ENCODE peak calls at places on chromosomes 3 and 15, in nine cellular contexts. F is hepatic stellate cell; O is stromal cell of bone marrow; M is T-helper 2 cell treated with Interferon-gamma antibody and Interleukin-4, amounts not matched to agents 5 μg/mL and 100 μg/mL, for 36 hours; U is nephron progenitor cell; C is stimulated activated CD8-positive, alpha-beta memory T cell treated with anti-CD3 and anti-CD28 coated beads, Interleukin-7, amount 100 ng/mL, for 1 hour; Z is neural crest cell; W is activated CD8-positive, alpha-beta memory T cell treated with anti-CD3 and anti-CD28 coated beads, Interleukin-2, amount 50 U/mL, for 48 hours; T is substantia nigra. E is an unnamed sample.

GRCh38 chr15:27686376-27686775 is 412.7 kb downstream of the OCA2 start:
- DNase-seq in F (no peak), O (no peak), M (no peak), U (no peak), C (no peak), Z (no peak), W (no peak), T (no peak), E (no peak)

GRCh38 chr15:26102988-26103387 is 239.9 kb upstream of the ATP10A start:
- DNase-seq in F (peak), O (no peak), M (no peak), U (no peak), C (no peak), Z (no peak), W (no peak), T (no peak), E (no peak)

GRCh38 chr3:129315386-129315991 is 36.8 kb downstream of the HMCES start:
- DNase-seq in F (no peak), O (no peak), M (no peak), U (peak), C (no peak), Z (no peak), W (peak), T (no peak), E (no peak)

GRCh38 chr3:123075359-123075758 is 8.5 kb downstream of the PDIA5 start:
- DNase-seq in F (no peak), O (no peak), M (no peak), U (no peak), C (no peak), Z (no peak), W (no peak), T (no peak), E (no peak)

GRCh38 chr15:58115692-58116091 is 22.5 kb upstream of the AQP9 start:
- DNase-seq in F (no peak), O (no peak), M (no peak), U (no peak), C (no peak), Z (no peak), W (no peak), T (no peak), E (no peak)

GRCh38 chr3:112365035-112365434 is 32.1 kb downstream of the CD200 start:
- DNase-seq in F (no peak), O (no peak), M (no peak), U (no peak), C (no peak), Z (no peak), W (no peak), T (no peak), E (no peak)

GRCh38 chr3:190229632-190230424 is 92.4 kb downstream of the CLDN1 start:
- DNase-seq in F (no peak), O (no peak), M (no peak), U (no peak), C (no peak), Z (no peak), W (no peak), T (no peak), E (no peak)

GRCh38 chr15:82870727-82871576 is 61.5 kb downstream of the WHAMM start:
- DNase-seq in F (no peak), O (no peak), M (no peak), U (no peak), C (no peak), Z (no peak), W (no peak), T (no peak), E (no peak)

GRCh38 chr15:64842099-64842940 is 605 bp downstream of the PLEKHO2 start:
- DNase-seq in F (no peak), O (no peak), M (no peak), U (peak), C (no peak), Z (no peak), W (no peak), T (no peak), E (no peak)

GRCh38 chr3:123641505-123641904 is 56.7 kb upstream of the HACD2 start:
- DNase-seq in F (no peak), O (no peak), M (no peak), U (no peak), C (no peak), Z (no peak), W (no peak), T (no peak), E (no peak)

GRCh38 chr15:39125904-39126303 is 455.0 kb upstream of the THBS1 start:
- DNase-seq in F (no peak), O (no peak), M (peak), U (peak), C (no peak), Z (peak), W (peak), T (no peak), E (no peak)

GRCh38 chr3:10702961-10703740 is 112.9 kb upstream of the SLC6A11 start:
- DNase-seq in F (no peak), O (no peak), M (no peak), U (peak), C (no peak), Z (peak), W (no peak), T (no peak), E (no peak)

GRCh38 chr3:47865192-47865591 is 62.3 kb downstream of the DHX30 start:
- DNase-seq in F (no peak), O (no peak), M (no peak), U (no peak), C (no peak), Z (no peak), W (peak), T (no peak), E (no peak)

GRCh38 chr3:52128118-52128683 is 26.0 kb downstream of the POC1A start:
- DNase-seq in F (peak), O (no peak), M (no peak), U (no peak), C (no peak), Z (no peak), W (no peak), T (no peak), E (no peak)

GRCh38 chr15:74573987-74574386 is 33.0 kb downstream of the ARID3B start:
- DNase-seq in F (no peak), O (no peak), M (no peak), U (no peak), C (no peak), Z (no peak), W (no peak), T (no peak), E (no peak)

GRCh38 chr3:4297486-4297885 is 5.7 kb upstream of the SETMAR start:
- DNase-seq in F (no peak), O (no peak), M (no peak), U (no peak), C (no peak), Z (no peak), W (no peak), T (no peak), E (no peak)

GRCh38 chr3:194986208-194987043 is 284.5 kb downstream of the XXYLT1 start:
- DNase-seq in F (no peak), O (no peak), M (no peak), U (no peak), C (no peak), Z (no peak), W (no peak), T (no peak), E (no peak)

GRCh38 chr15:73748731-73749130 is 4.4 kb downstream of the INSYN1 start:
- DNase-seq in F (no peak), O (no peak), M (no peak), U (no peak), C (no peak), Z (no peak), W (no peak), T (no peak), E (no peak)

GRCh38 chr15:45134046-45134445 is 4.3 kb downstream of the DUOX1 start:
- DNase-seq in F (no peak), O (no peak), M (no peak), U (no peak), C (no peak), Z (no peak), W (no peak), T (no peak), E (no peak)

GRCh38 chr3:13307041-13307440 is 113.1 kb downstream of the NUP210 start:
- DNase-seq in F (no peak), O (no peak), M (no peak), U (no peak), C (no peak), Z (no peak), W (no peak), T (no peak), E (no peak)

GRCh38 chr15:56608140-56608778 is 125.0 kb downstream of the ZNF280D start:
- DNase-seq in F (peak), O (no peak), M (peak), U (no peak), C (no peak), Z (no peak), W (no peak), T (no peak), E (no peak)